ENCODE peak calls at places on chromosome 19, in eight cellular contexts. Z is IMR-90, X is right lobe of liver, U is heart right ventricle, W is pancreas, I is body of pancreas, A is PC-9, L is PC-3. M is an unnamed sample. For H3K4me1, the result is how much of the 10 kb centered on the place peaks cover.

GRCh38 chr19:36837902-36838783 is at the start of gene ZNF790:
- DNase-seq in W (peak), Z (peak), L (peak), U (peak), I (peak), X (peak), A (peak), M (peak)

GRCh38 chr19:16403151-16403977 is 68.4 kb downstream of the EPS15L1 start:
- DNase-seq in L (no peak), I (no peak), W (no peak), X (peak), Z (no peak), A (no peak), U (no peak), M (no peak)

GRCh38 chr19:52270266-52270885 is 989 bp downstream of the ZNF766 start:
- DNase-seq in X (no peak), Z (peak), W (no peak), U (no peak), A (no peak), L (no peak), I (peak), M (peak)

GRCh38 chr19:55321466-55321865 is 3.7 kb downstream of the TMEM150B start:
- DNase-seq in X (no peak), A (no peak), U (no peak), W (no peak), Z (no peak), L (no peak), I (no peak), M (no peak)

GRCh38 chr19:57171551-57172081 is 4.3 kb upstream of the DUXA start:
- DNase-seq in Z (peak), A (peak), L (peak), U (peak), X (no peak), I (peak), W (peak), M (peak)

GRCh38 chr19:43474986-43475705 is 9.7 kb upstream of the LYPD3 start:
- DNase-seq in L (peak), A (peak), W (peak), Z (peak), X (peak), U (peak), I (peak), M (peak)

GRCh38 chr19:54521860-54522513 is 19.4 kb downstream of the LAIR2 start:
- DNase-seq in I (no peak), X (no peak), Z (no peak), W (no peak), A (no peak), L (no peak), U (no peak), M (no peak)

GRCh38 chr19:50636317-50637085 is 3.2 kb downstream of the SYT3 start:
- DNase-seq in I (no peak), X (no peak), L (no peak), Z (no peak), W (no peak), A (no peak), U (no peak), M (no peak)

GRCh38 chr19:45160870-45161714 is at the start of gene NKPD1:
- DNase-seq in U (no peak), X (no peak), W (peak), L (peak), Z (no peak), I (peak), A (peak), M (peak)

GRCh38 chr19:44003461-44004134 is 841 bp downstream of the ZNF230 start:
- DNase-seq in U (no peak), I (no peak), L (no peak), W (no peak), Z (no peak), X (no peak), A (no peak), M (no peak)

GRCh38 chr19:40807147-40808020 is 8.4 kb downstream of the EGLN2 start:
- DNase-seq in U (no peak), L (peak), I (no peak), W (no peak), A (peak), X (peak), Z (no peak), M (no peak)

GRCh38 chr19:33712268-33712667 is 84.4 kb upstream of the KCTD15 start:
- DNase-seq in I (no peak), L (no peak), U (no peak), Z (no peak), X (no peak), W (no peak), A (no peak), M (no peak)

GRCh38 chr19:51124216-51124615 is 490 bp upstream of the SIGLEC9 start:
- DNase-seq in X (no peak), L (no peak), Z (no peak), I (no peak), A (no peak), W (no peak), U (no peak), M (no peak)

GRCh38 chr19:28632357-28633076 is 580.4 kb downstream of the UQCRFS1 start:
- DNase-seq in Z (no peak), A (no peak), W (no peak), I (no peak), L (no peak), U (no peak), X (no peak), M (no peak)

GRCh38 chr19:40724848-40725247 is 7.9 kb downstream of the ITPKC start:
- DNase-seq in A (no peak), W (no peak), X (no peak), U (no peak), L (no peak), Z (no peak), I (no peak), M (no peak)

GRCh38 chr19:51749979-51750378 is 1.7 kb downstream of the FPR1 start:
- DNase-seq in X (no peak), Z (no peak), W (no peak), I (no peak), U (no peak), A (no peak), L (peak), M (no peak)

GRCh38 chr19:15379996-15380647 is 535 bp upstream of the AKAP8 start:
- DNase-seq in A (peak), X (peak), I (peak), Z (peak), L (peak), W (peak), U (no peak), M (peak)

GRCh38 chr19:29741776-29742175 is 26.7 kb upstream of the C19orf12 start:
- DNase-seq in W (no peak), Z (no peak), A (no peak), I (no peak), U (no peak), L (no peak), X (no peak), M (no peak)

GRCh38 chr19:5397804-5398692 is 57.2 kb upstream of the ZNRF4 start:
- DNase-seq in L (peak), W (no peak), Z (no peak), U (no peak), I (no peak), X (no peak), A (no peak), M (peak)

GRCh38 chr19:56106993-56107392 is 14.1 kb downstream of the ZNF787 start:
- DNase-seq in L (no peak), X (no peak), U (no peak), Z (no peak), I (no peak), W (no peak), A (no peak), M (no peak)

GRCh38 chr19:37931941-37932655 is 25.1 kb downstream of the SIPA1L3 start:
- DNase-seq in U (peak), L (peak), X (peak), I (peak), Z (peak), W (peak), A (peak), M (no peak)

GRCh38 chr19:58450836-58451357 is 525 bp upstream of the ZNF324B start:
- DNase-seq in I (peak), A (no peak), U (no peak), W (peak), X (no peak), Z (no peak), L (peak), M (no peak)

GRCh38 chr19:40682431-40682964 is 8.0 kb downstream of the NUMBL start:
- DNase-seq in A (no peak), U (no peak), I (no peak), Z (no peak), X (no peak), W (no peak), L (no peak), M (no peak)

GRCh38 chr19:17454579-17454978 is 6.1 kb upstream of the TMEM221 start:
- DNase-seq in W (no peak), U (no peak), A (no peak), X (no peak), L (no peak), I (no peak), Z (no peak), M (no peak)

GRCh38 chr19:39277598-39277997 is 9.4 kb downstream of the IFNL2 start:
- DNase-seq in L (no peak), X (peak), W (no peak), Z (no peak), U (no peak), A (peak), I (no peak), M (no peak)

GRCh38 chr19:30167206-30167903 is 204.8 kb upstream of the ZNF536 start:
- DNase-seq in A (no peak), Z (no peak), X (no peak), W (no peak), U (no peak), I (no peak), L (no peak), M (no peak)

GRCh38 chr19:41264581-41265375 is 606 bp downstream of the HNRNPUL1 start:
- DNase-seq in Z (peak), L (peak), I (peak), A (peak), U (peak), W (peak), X (peak), M (peak)

GRCh38 chr19:39307233-39307821 is 11.1 kb downstream of the IFNL1 start:
- DNase-seq in Z (no peak), U (peak), L (no peak), W (no peak), A (peak), I (no peak), X (no peak), M (no peak)

GRCh38 chr19:15288146-15288963 is 44.0 kb downstream of the BRD4 start:
- DNase-seq in L (no peak), W (no peak), A (no peak), U (no peak), X (no peak), I (peak), Z (peak), M (peak)

GRCh38 chr19:1258707-1259205 is 10.4 kb downstream of the MIDN start:
- DNase-seq in W (no peak), A (no peak), Z (no peak), I (no peak), L (no peak), X (no peak), U (no peak), M (no peak)
- H3K4me1 ChIP-seq in W (half or more), A (half or more), Z (half or more), I (half or more), L (under half), X (half or more), U (half or more), M (under half)

GRCh38 chr19:46931197-46931596 is 70.4 kb downstream of the ARHGAP35 start:
- DNase-seq in Z (no peak), U (no peak), X (no peak), I (no peak), L (no peak), A (no peak), W (no peak), M (no peak)

GRCh38 chr19:46932346-46932745 is 71.5 kb downstream of the ARHGAP35 start:
- DNase-seq in Z (peak), I (no peak), A (no peak), U (no peak), W (no peak), X (no peak), L (peak), M (no peak)

GRCh38 chr19:46935066-46935663 is 74.4 kb downstream of the ARHGAP35 start:
- DNase-seq in I (no peak), W (no peak), Z (peak), L (no peak), A (no peak), X (no peak), U (no peak), M (no peak)
- H3K4me3 ChIP-seq in I (no peak), W (no peak), Z (no peak), L (no peak), A (no peak), X (no peak), U (no peak), M (no peak)

DNA sequence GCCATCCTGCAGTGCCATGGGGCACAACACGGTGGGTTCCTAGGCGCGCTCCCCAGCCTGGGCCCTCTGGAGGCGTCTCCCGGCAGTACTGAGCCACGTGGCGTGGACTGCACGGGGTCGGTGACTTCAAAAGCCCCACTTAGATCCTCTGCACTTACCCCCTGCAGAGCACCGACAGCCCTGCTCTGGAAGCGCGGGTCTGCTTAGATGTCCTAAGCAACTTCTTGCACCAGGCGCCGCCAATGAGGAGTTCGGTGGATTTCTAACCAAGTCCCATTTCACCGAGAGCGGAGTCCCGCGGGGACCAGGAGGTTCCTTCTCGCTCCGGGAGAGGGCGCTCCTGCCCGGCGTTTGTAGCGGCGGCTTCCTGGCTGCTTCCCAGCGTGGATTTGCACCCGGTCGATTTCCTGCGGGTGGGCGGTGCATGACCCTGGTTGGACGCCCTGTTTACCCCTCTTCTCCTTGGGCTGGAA is 25.2 kb upstream of the ZNF845 start:
- DNase-seq in X (no peak), U (peak), W (no peak), A (peak), L (no peak), Z (no peak), I (peak), M (peak)
- TF ChIP-seq CTCF in X (no peak), U (peak), W (no peak), A (no peak), L (peak), Z (no peak), I (peak), M (peak)

GRCh38 chr19:48756686-48757085 is 1.4 kb downstream of the FGF21 start:
- DNase-seq in A (no peak), I (no peak), Z (no peak), L (no peak), X (no peak), W (no peak), U (no peak), M (no peak)

GRCh38 chr19:48755787-48756674 is 707 bp downstream of the FGF21 start:
- DNase-seq in X (peak), A (no peak), Z (no peak), U (no peak), W (no peak), L (no peak), I (peak), M (no peak)

GRCh38 chr19:48752511-48753365 is at the start of gene FUT1:
- DNase-seq in W (peak), L (peak), U (peak), A (peak), Z (no peak), I (peak), X (no peak), M (peak)

GRCh38 chr19:48757089-48757675 is 1.9 kb downstream of the FGF21 start:
- DNase-seq in X (peak), A (no peak), W (no peak), I (peak), Z (no peak), U (no peak), L (no peak), M (no peak)

GRCh38 chr19:48754950-48755645 is at the start of gene FGF21:
- DNase-seq in W (no peak), I (peak), A (no peak), L (no peak), X (no peak), U (no peak), Z (no peak), M (no peak)
- H3K4me1 ChIP-seq in W (under half), I (under half), A (under half), L (under half), X (under half), U (under half), Z (under half), M (under half)

GRCh38 chr19:7676376-7676775 is 514 bp upstream of the MCEMP1 start:
- DNase-seq in U (no peak), I (no peak), L (no peak), Z (no peak), A (no peak), W (no peak), X (no peak), M (no peak)

GRCh38 chr19:7676854-7677253 is at the start of gene MCEMP1:
- DNase-seq in A (no peak), X (no peak), U (no peak), I (no peak), W (no peak), Z (no peak), L (no peak), M (no peak)

GRCh38 chr19:7670790-7671189 is 1.9 kb downstream of the RETN start:
- DNase-seq in W (no peak), A (no peak), I (no peak), Z (no peak), U (no peak), X (no peak), L (no peak), M (no peak)

GRCh38 chr19:7672522-7672921 is 3.7 kb downstream of the RETN start:
- DNase-seq in X (no peak), U (no peak), Z (no peak), A (no peak), L (no peak), W (no peak), I (no peak), M (no peak)

GRCh38 chr19:7673995-7674667 is 2.8 kb upstream of the MCEMP1 start:
- DNase-seq in U (peak), I (peak), Z (peak), A (peak), L (peak), W (no peak), X (peak), M (peak)
- H3K4me3 ChIP-seq in U (no peak), I (no peak), Z (no peak), A (no peak), L (no peak), W (no peak), X (no peak), M (peak)

GRCh38 chr19:10334340-10335148 is 1.2 kb upstream of the RAVER1 start:
- DNase-seq in L (peak), Z (peak), W (peak), X (peak), U (peak), I (peak), A (peak), M (peak)
- TF ChIP-seq CTCF in L (no peak), Z (no peak), W (no peak), X (no peak), U (peak), I (peak), A (no peak), M (peak)

DNA sequence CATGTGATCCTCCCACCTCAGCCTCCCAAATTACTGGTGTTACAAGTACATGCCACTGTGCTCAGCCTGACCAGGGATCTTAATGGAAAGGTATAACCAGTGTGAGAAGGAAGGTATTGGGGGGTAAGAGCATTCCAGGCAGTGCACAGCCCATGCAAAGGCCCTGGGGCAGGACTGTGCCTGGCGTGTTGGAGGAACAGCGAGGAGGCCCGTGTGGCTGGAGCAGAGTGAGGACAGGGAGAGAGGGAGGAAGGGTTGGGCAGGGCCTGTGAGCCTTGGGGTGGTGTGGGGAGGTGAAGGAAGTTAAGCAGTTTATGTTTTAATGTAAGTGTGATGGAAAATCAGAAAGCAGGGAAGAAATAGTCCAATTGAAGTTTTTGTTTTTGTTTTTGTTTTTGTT is 1.6 kb downstream of the TMIGD2 start:
- DNase-seq in I (no peak), Z (no peak), A (no peak), W (no peak), X (no peak), U (no peak), L (no peak), M (no peak)
- H3K4me1 ChIP-seq in I (under half), Z (under half), A (under half), W (under half), X (under half), U (under half), L (under half), M (under half)

GRCh38 chr19:3007975-3008374 is 21.1 kb downstream of the TLE2 start:
- DNase-seq in U (no peak), Z (no peak), A (no peak), I (no peak), X (no peak), L (no peak), W (no peak), M (no peak)
- H3K4me3 ChIP-seq in U (no peak), Z (no peak), A (no peak), I (no peak), X (no peak), L (no peak), W (no peak), M (no peak)

DNA sequence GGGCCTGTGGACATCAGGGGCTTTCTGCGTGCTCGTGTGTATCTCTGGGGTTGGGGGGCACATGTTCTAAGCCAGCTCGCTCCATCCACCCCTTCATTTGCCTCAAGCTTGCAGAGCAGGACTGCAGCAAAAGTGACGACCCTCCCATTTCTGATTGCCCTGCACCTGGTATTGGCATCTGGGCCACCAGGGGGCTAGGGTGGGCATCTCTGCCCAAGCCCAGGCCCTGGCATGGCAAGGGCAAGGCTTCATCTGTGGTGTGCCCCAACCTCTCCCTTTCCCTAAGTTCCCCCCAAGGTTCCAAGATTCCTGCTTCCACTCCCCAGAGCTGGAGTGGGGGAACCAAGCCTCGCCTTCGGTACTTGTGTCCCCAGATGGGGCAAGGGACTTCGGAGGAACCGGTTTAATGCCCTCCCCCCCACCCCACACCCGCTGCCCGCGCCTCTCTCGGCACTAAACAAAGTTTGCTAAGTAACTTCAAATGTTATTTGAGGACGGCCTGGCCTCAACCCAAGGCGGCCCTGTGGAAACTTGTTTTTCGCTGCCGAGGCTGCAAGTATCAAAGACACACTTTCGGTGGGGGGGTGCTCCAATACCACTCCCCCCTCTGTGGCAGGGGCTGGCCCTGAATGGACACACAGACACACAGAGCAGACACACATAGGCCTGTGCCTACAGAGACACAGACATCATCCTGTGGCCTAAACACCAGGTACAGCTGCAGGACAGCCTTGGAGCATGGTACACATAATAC is 12.2 kb downstream of the NFIX start:
- DNase-seq in X (no peak), Z (no peak), L (no peak), I (peak), U (peak), W (peak), A (no peak), M (no peak)
- TF ChIP-seq CTCF in X (no peak), Z (no peak), L (peak), I (no peak), U (no peak), W (no peak), A (no peak), M (no peak)

DNA sequence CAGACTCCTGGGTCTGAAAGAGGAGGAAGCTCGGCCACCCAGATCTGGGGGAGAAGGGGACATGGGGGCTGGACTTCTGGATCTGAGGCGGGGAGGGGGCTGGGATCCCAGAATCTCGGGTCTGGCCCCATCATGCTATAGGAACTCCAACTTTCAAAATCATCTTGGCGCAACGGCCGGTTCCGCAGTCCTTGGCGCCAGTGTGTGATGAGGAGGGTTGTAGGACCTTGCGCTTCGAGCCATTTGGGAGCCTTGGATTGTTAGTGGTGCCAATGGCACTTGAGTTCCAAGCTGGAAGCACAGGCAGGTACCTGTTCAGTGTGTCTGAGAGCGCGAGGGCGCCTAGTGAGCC is 324 bp downstream of the RUVBL2 start:
- DNase-seq in I (no peak), X (no peak), A (no peak), U (no peak), W (no peak), Z (no peak), L (no peak), M (no peak)
- H3K4me1 ChIP-seq in I (under half), X (under half), A (under half), U (under half), W (under half), Z (under half), L (under half), M (under half)

M was measured in BE2C.